ENCODE peak calls at places on chromosomes 5 and 9, in nine cellular contexts. X, R, I, W, A, C, D, K and V are unnamed samples. For H3K36me3 and H3K9me3, the result is how much of the 10 kb centered on the place peaks cover.

GRCh38 chr9:114061292-114061691 is 16.8 kb downstream of the AMBP start:
- DNase-seq in X (no peak), R (no peak), I (no peak), W (no peak), A (peak), C (no peak), D (no peak), K (no peak), V (no peak)

GRCh38 chr5:9523090-9523813 is 22.6 kb downstream of the SEMA5A start:
- DNase-seq in X (no peak), R (no peak), I (no peak), W (no peak), A (no peak), C (no peak), D (no peak), K (no peak), V (no peak)

GRCh38 chr5:38853753-38854470 is 8.1 kb downstream of the OSMR start:
- DNase-seq in X (no peak), R (no peak), I (no peak), W (no peak), A (no peak), C (no peak), D (no peak), K (no peak), V (no peak)

GRCh38 chr5:169716287-169716686 is 79.2 kb downstream of the DOCK2 start:
- DNase-seq in X (no peak), R (no peak), I (no peak), W (no peak), A (no peak), C (no peak), D (no peak), K (no peak), V (no peak)

GRCh38 chr5:151023651-151024050 is 3.3 kb downstream of the GPX3 start:
- DNase-seq in X (peak), R (peak), I (peak), W (no peak), A (peak), C (peak), D (peak), K (no peak), V (no peak)

GRCh38 chr9:8599937-8600336 is 800.4 kb upstream of the DMAC1 start:
- DNase-seq in X (no peak), R (no peak), I (no peak), W (no peak), A (no peak), C (no peak), D (no peak), K (peak), V (no peak)

GRCh38 chr5:4198461-4198860 is 602.8 kb downstream of the IRX1 start:
- DNase-seq in X (no peak), R (no peak), I (no peak), W (no peak), A (no peak), C (no peak), D (no peak), K (no peak), V (no peak)

GRCh38 chr5:144691936-144692335 is 521.3 kb downstream of the KCTD16 start:
- DNase-seq in X (no peak), R (no peak), I (no peak), W (no peak), A (no peak), C (no peak), D (no peak), K (no peak), V (no peak)

GRCh38 chr9:126453156-126453963 is 126.7 kb downstream of the MVB12B start:
- DNase-seq in X (no peak), R (no peak), I (no peak), W (no peak), A (peak), C (no peak), D (no peak), K (peak), V (no peak)

GRCh38 chr5:96794757-96795156 is 13.0 kb downstream of the ERAP1 start:
- DNase-seq in X (no peak), R (no peak), I (no peak), W (no peak), A (no peak), C (no peak), D (no peak), K (no peak), V (no peak)

GRCh38 chr5:157477814-157478494 is 17.9 kb downstream of the NIPAL4 start:
- DNase-seq in X (no peak), R (no peak), I (no peak), W (no peak), A (no peak), C (no peak), D (no peak), K (no peak), V (no peak)

GRCh38 chr5:150159741-150160179 is 4.1 kb upstream of the PDGFRB start:
- DNase-seq in X (no peak), R (peak), I (peak), W (no peak), A (peak), C (no peak), D (peak), K (no peak), V (no peak)

GRCh38 chr5:38413696-38414095 is 142.8 kb downstream of the LIFR start:
- DNase-seq in X (no peak), R (no peak), I (no peak), W (no peak), A (no peak), C (no peak), D (no peak), K (no peak), V (no peak)

GRCh38 chr9:72315089-72315509 is 49.9 kb downstream of the ZFAND5 start:
- DNase-seq in X (peak), R (peak), I (peak), W (peak), A (peak), C (peak), D (no peak), K (peak), V (no peak)

GRCh38 chr9:123997665-123998277 is 13.8 kb upstream of the LHX2 start:
- DNase-seq in X (peak), R (peak), I (no peak), W (no peak), A (peak), C (no peak), D (no peak), K (peak), V (no peak)

GRCh38 chr9:138059196-138059595 is 181.6 kb downstream of the CACNA1B start:
- DNase-seq in X (no peak), R (no peak), I (no peak), W (peak), A (peak), C (no peak), D (no peak), K (no peak), V (no peak)

GRCh38 chr5:1343315-1343751 is 1.6 kb downstream of the CLPTM1L start:
- DNase-seq in X (no peak), R (no peak), I (no peak), W (no peak), A (no peak), C (peak), D (no peak), K (no peak), V (no peak)

GRCh38 chr5:52989781-52990530 is 804 bp downstream of the ITGA2 start:
- DNase-seq in X (peak), R (peak), I (peak), W (no peak), A (peak), C (peak), D (no peak), K (peak), V (no peak)

GRCh38 chr9:86350006-86350755 is 4.0 kb downstream of the TUT7 start:
- DNase-seq in X (no peak), R (no peak), I (no peak), W (no peak), A (no peak), C (no peak), D (no peak), K (no peak), V (no peak)

GRCh38 chr5:58886315-58887207 is 303.7 kb downstream of the RAB3C start:
- DNase-seq in X (peak), R (peak), I (peak), W (peak), A (peak), C (peak), D (peak), K (peak), V (no peak)

GRCh38 chr9:114313186-114313585 is 9.7 kb upstream of the ORM1 start:
- DNase-seq in X (no peak), R (peak), I (no peak), W (no peak), A (no peak), C (no peak), D (no peak), K (no peak), V (no peak)

GRCh38 chr9:134344068-134344820 is 18.0 kb downstream of the RXRA start:
- DNase-seq in X (peak), R (peak), I (peak), W (no peak), A (peak), C (no peak), D (peak), K (no peak), V (no peak)

GRCh38 chr5:129049116-129049515 is 45.4 kb upstream of the ISOC1 start:
- DNase-seq in X (no peak), R (no peak), I (no peak), W (no peak), A (no peak), C (no peak), D (no peak), K (no peak), V (no peak)

GRCh38 chr9:131728961-131729360 is 10.9 kb downstream of the RAPGEF1 start:
- DNase-seq in X (peak), R (no peak), I (no peak), W (no peak), A (no peak), C (no peak), D (no peak), K (no peak), V (no peak)
- H3K4me3 ChIP-seq in X (no peak), R (no peak), I (no peak), W (no peak), A (no peak), C (no peak), D (no peak), K (no peak), V (no peak)

DNA sequence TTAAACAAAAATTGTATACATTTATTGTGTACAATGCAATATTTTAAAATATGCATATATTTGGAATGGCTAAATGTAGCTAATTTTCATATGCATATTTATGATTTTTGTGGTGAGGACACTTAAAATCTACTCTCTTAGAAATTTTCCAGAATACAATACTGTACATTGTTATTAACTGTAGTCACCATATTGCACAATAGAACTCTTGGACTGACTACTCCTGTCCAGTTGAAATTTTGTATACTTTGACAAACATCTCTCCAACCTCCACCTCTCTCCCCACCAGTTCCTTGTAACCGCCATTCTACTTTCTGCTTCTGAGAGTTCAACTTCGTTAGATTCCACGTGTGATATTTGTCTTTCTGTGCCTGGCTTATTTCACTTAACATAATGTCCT is 49.2 kb upstream of the TAF11L2 start:
- DNase-seq in X (no peak), R (no peak), I (no peak), W (no peak), A (no peak), C (no peak), D (no peak), K (no peak), V (no peak)
- H3K36me3 ChIP-seq in X (under half), R (under half), I (under half), W (under half), A (under half), C (under half), D (under half), K (under half), V (under half)

GRCh38 chr9:93280661-93281259 is 96.8 kb downstream of the WNK2 start:
- DNase-seq in X (no peak), R (no peak), I (no peak), W (no peak), A (no peak), C (no peak), D (no peak), K (no peak), V (no peak)
- H3K9me3 ChIP-seq in X (under half), R (under half), I (under half), W (under half), A (under half), C (under half), D (under half), K (under half), V (under half)

DNA sequence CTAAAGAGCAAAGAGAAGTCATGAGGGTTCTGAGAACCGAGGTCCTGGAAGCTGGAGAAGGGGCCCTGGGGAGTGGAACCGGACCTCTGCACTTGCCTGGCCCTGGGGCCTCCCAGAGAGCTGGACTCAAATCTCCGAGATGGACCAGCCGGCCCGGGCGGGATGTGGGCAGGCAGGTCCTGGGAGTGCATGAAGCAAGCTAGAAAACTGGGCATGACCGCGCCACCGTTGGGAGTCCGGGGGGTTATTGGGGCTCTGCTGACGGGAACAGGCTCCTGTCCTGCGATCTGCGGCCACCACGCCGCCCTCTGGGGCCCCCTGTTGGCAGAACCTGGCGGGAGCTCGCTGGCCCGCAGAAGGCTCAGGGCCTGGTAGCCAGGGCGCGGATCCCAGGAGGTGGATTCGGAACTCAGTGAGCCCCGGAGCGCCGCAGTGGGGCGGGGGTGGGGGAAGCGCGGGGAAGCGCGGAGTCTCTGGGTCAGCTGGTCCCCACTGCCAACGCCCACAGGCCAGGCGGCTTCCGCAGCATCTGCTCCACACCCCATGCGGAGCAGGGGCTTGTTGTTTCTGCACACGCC is 150.6 kb downstream of the ERCC6L2 start:
- DNase-seq in X (no peak), R (no peak), I (no peak), W (no peak), A (no peak), C (no peak), D (peak), K (peak), V (no peak)
- H3K4me3 ChIP-seq in X (no peak), R (no peak), I (no peak), W (no peak), A (no peak), C (no peak), D (no peak), K (no peak), V (no peak)

GRCh38 chr9:90641868-90642558 is 611 bp downstream of the DIRAS2 start:
- DNase-seq in X (no peak), R (no peak), I (no peak), W (no peak), A (no peak), C (no peak), D (no peak), K (peak), V (no peak)
- H3K36me3 ChIP-seq in X (under half), R (under half), I (under half), W (under half), A (under half), C (under half), D (under half), K (under half), V (under half)

GRCh38 chr5:166370928-166371690 is 1920.3 kb upstream of the WWC1 start:
- DNase-seq in X (no peak), R (no peak), I (no peak), W (no peak), A (no peak), C (no peak), D (no peak), K (no peak), V (no peak)

GRCh38 chr5:166369817-166370216 is 1921.6 kb upstream of the WWC1 start:
- DNase-seq in X (no peak), R (no peak), I (no peak), W (no peak), A (no peak), C (no peak), D (no peak), K (peak), V (no peak)

GRCh38 chr5:166365164-166365563 is 1926.3 kb upstream of the WWC1 start:
- DNase-seq in X (no peak), R (no peak), I (no peak), W (no peak), A (no peak), C (no peak), D (no peak), K (no peak), V (no peak)

GRCh38 chr5:166369326-166369725 is 1922.1 kb upstream of the WWC1 start:
- DNase-seq in X (no peak), R (no peak), I (no peak), W (no peak), A (no peak), C (no peak), D (no peak), K (peak), V (no peak)

DNA sequence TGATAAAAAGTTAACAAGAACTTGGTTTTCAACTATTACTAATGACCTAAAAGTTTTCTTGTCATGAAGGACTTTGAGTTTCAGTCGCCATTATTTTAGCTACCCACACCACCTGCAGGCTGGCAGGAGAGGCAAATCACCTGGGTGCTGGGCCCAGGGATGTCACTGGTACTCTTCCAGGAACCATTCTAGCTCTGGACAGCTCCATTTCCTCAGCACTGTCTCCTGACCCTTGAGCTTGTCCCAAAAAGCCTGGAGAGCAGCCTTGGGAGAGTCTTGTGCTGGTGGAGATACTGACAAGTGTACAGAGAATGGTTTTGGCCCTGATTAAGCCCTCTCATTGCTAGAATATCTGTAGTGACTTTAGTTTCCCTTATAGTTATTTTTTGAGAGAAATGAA is 1924.1 kb upstream of the WWC1 start:
- DNase-seq in X (no peak), R (no peak), I (no peak), W (no peak), A (no peak), C (no peak), D (no peak), K (no peak), V (no peak)
- H3K9me3 ChIP-seq in X (under half), R (under half), I (under half), W (under half), A (under half), C (under half), D (under half), K (under half), V (under half)

DNA sequence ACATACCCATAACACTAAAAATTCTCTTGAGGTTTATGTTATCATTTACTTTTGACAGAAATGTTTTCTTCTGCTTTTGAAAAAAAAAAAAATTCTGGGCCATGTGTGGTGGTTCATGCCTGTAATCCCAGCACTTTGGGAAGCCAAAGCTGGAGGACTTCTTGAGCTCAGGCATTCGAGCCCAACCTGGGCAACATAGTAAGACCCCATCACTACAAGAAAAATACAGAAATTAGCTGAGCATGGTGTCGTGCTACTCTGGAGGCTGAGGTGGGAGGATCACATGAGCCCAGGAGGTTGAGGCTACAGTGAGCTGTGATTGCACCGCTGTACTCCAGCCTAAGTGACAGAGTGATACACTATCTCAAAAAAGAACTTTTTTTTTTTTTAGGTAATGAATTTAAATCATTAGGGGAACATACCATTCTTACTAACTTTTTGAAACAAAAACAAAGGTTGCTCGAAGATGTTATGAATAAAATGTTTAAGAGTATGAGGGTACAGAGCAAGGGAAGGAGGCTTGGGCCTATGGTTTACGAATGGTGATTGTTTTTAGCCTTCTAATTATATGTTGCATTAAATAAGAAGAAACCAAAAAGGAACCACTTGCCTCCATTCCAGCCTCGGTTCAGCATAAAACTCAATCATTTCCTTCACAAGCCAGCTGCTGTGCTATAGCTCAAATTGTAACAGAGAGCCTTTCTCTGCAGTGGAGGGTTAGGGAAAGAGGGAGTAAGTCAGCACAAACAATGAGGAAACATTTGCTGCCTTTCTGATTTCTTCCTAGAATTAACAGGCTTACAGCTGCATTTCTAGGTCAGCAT is 148.6 kb upstream of the DMRT1 start:
- DNase-seq in X (no peak), R (no peak), I (no peak), W (no peak), A (no peak), C (no peak), D (no peak), K (no peak), V (no peak)
- H3K4me3 ChIP-seq in X (no peak), R (no peak), I (peak), W (no peak), A (peak), C (no peak), D (no peak), K (no peak), V (peak)